ENCODE peak calls at places on chromosomes 12 and 14, in eight cellular contexts. One of them, this sample, is unnamed.

GRCh38 chr12:122917508-122918227 is 21.7 kb upstream of the VPS37B start:
- DNase-seq in T-helper 17 cell: no peak
- DNase-seq in progenitor cell of endocrine pancreas: no peak
- DNase-seq in stimulated activated CD4-positive, alpha-beta T cell treated with anti-CD3 and anti-CD28 coated beads, TNF-alpha, amount 100 ng/mL, for 1 hour: no peak
- DNase-seq in iris pigment epithelial cell: peak; percentile 41
- DNase-seq in psoas muscle: peak; percentile 33
- DNase-seq in AG09319: peak; percentile 36
- DNase-seq in dermis microvascular lymphatic vessel endothelial cell: no peak
- DNase-seq in this sample: no peak

GRCh38 chr14:54168489-54168888 is 211.9 kb upstream of the BMP4 start:
- DNase-seq in progenitor cell of endocrine pancreas: no peak
- DNase-seq in dermis microvascular lymphatic vessel endothelial cell: no peak
- DNase-seq in stimulated activated CD4-positive, alpha-beta T cell treated with anti-CD3 and anti-CD28 coated beads, TNF-alpha, amount 100 ng/mL, for 1 hour: no peak
- DNase-seq in T-helper 17 cell: no peak
- DNase-seq in psoas muscle: no peak
- DNase-seq in iris pigment epithelial cell: no peak
- DNase-seq in AG09319: no peak
- DNase-seq in this sample: no peak

GRCh38 chr14:35991356-35991755 is 165.2 kb downstream of the BRMS1L start:
- DNase-seq in psoas muscle: no peak
- DNase-seq in progenitor cell of endocrine pancreas: no peak
- DNase-seq in stimulated activated CD4-positive, alpha-beta T cell treated with anti-CD3 and anti-CD28 coated beads, TNF-alpha, amount 100 ng/mL, for 1 hour: no peak
- DNase-seq in iris pigment epithelial cell: no peak
- DNase-seq in AG09319: no peak
- DNase-seq in dermis microvascular lymphatic vessel endothelial cell: no peak
- DNase-seq in T-helper 17 cell: no peak
- DNase-seq in this sample: no peak

GRCh38 chr12:54162741-54163140 is 26.0 kb downstream of the SMUG1 start:
- DNase-seq in iris pigment epithelial cell: no peak
- DNase-seq in stimulated activated CD4-positive, alpha-beta T cell treated with anti-CD3 and anti-CD28 coated beads, TNF-alpha, amount 100 ng/mL, for 1 hour: no peak
- DNase-seq in dermis microvascular lymphatic vessel endothelial cell: no peak
- DNase-seq in T-helper 17 cell: no peak
- DNase-seq in progenitor cell of endocrine pancreas: no peak
- DNase-seq in psoas muscle: no peak
- DNase-seq in AG09319: no peak
- DNase-seq in this sample: no peak

GRCh38 chr14:59511916-59512530 is 27.7 kb downstream of the JKAMP start:
- DNase-seq in progenitor cell of endocrine pancreas: peak; percentile 26
- DNase-seq in iris pigment epithelial cell: no peak
- DNase-seq in stimulated activated CD4-positive, alpha-beta T cell treated with anti-CD3 and anti-CD28 coated beads, TNF-alpha, amount 100 ng/mL, for 1 hour: no peak
- DNase-seq in T-helper 17 cell: no peak
- DNase-seq in dermis microvascular lymphatic vessel endothelial cell: no peak
- DNase-seq in AG09319: no peak
- DNase-seq in psoas muscle: no peak
- DNase-seq in this sample: no peak

GRCh38 chr12:91854725-91855124 is 290.9 kb downstream of the BTG1 start:
- DNase-seq in psoas muscle: no peak
- DNase-seq in AG09319: no peak
- DNase-seq in T-helper 17 cell: no peak
- DNase-seq in dermis microvascular lymphatic vessel endothelial cell: no peak
- DNase-seq in stimulated activated CD4-positive, alpha-beta T cell treated with anti-CD3 and anti-CD28 coated beads, TNF-alpha, amount 100 ng/mL, for 1 hour: no peak
- DNase-seq in iris pigment epithelial cell: peak; percentile 77
- DNase-seq in progenitor cell of endocrine pancreas: no peak
- DNase-seq in this sample: no peak

GRCh38 chr12:132152921-132153321 is 8.7 kb downstream of the NOC4L start:
- DNase-seq in T-helper 17 cell: peak; percentile 10
- DNase-seq in stimulated activated CD4-positive, alpha-beta T cell treated with anti-CD3 and anti-CD28 coated beads, TNF-alpha, amount 100 ng/mL, for 1 hour: no peak
- DNase-seq in iris pigment epithelial cell: no peak
- DNase-seq in progenitor cell of endocrine pancreas: no peak
- DNase-seq in psoas muscle: peak; percentile 12
- DNase-seq in dermis microvascular lymphatic vessel endothelial cell: no peak
- DNase-seq in AG09319: no peak
- DNase-seq in this sample: no peak

GRCh38 chr12:74985986-74986319 is 223.7 kb downstream of the KCNC2 start:
- DNase-seq in AG09319: no peak
- DNase-seq in T-helper 17 cell: no peak
- DNase-seq in stimulated activated CD4-positive, alpha-beta T cell treated with anti-CD3 and anti-CD28 coated beads, TNF-alpha, amount 100 ng/mL, for 1 hour: no peak
- DNase-seq in psoas muscle: no peak
- DNase-seq in progenitor cell of endocrine pancreas: no peak
- DNase-seq in iris pigment epithelial cell: no peak
- DNase-seq in dermis microvascular lymphatic vessel endothelial cell: no peak
- DNase-seq in this sample: no peak

GRCh38 chr12:72493390-72493789 is 221.2 kb downstream of the TRHDE start:
- DNase-seq in T-helper 17 cell: no peak
- DNase-seq in stimulated activated CD4-positive, alpha-beta T cell treated with anti-CD3 and anti-CD28 coated beads, TNF-alpha, amount 100 ng/mL, for 1 hour: no peak
- DNase-seq in iris pigment epithelial cell: peak; percentile 50
- DNase-seq in AG09319: no peak
- DNase-seq in psoas muscle: no peak
- DNase-seq in progenitor cell of endocrine pancreas: no peak
- DNase-seq in dermis microvascular lymphatic vessel endothelial cell: no peak
- DNase-seq in this sample: no peak

GRCh38 chr12:104313568-104314241 is 10.2 kb downstream of the EID3 start:
- DNase-seq in progenitor cell of endocrine pancreas: no peak
- DNase-seq in stimulated activated CD4-positive, alpha-beta T cell treated with anti-CD3 and anti-CD28 coated beads, TNF-alpha, amount 100 ng/mL, for 1 hour: no peak
- DNase-seq in AG09319: no peak
- DNase-seq in T-helper 17 cell: no peak
- DNase-seq in dermis microvascular lymphatic vessel endothelial cell: no peak
- DNase-seq in iris pigment epithelial cell: no peak
- DNase-seq in psoas muscle: no peak
- DNase-seq in this sample: no peak

GRCh38 chr12:119594772-119595445 is 1.3 kb downstream of the TMEM233 start:
- DNase-seq in psoas muscle: peak; percentile 81
- DNase-seq in progenitor cell of endocrine pancreas: peak; percentile 10
- DNase-seq in AG09319: no peak
- DNase-seq in iris pigment epithelial cell: peak; percentile 28
- DNase-seq in dermis microvascular lymphatic vessel endothelial cell: no peak
- DNase-seq in stimulated activated CD4-positive, alpha-beta T cell treated with anti-CD3 and anti-CD28 coated beads, TNF-alpha, amount 100 ng/mL, for 1 hour: no peak
- DNase-seq in T-helper 17 cell: no peak
- DNase-seq in this sample: no peak

GRCh38 chr14:101563352-101563653 is 2.0 kb downstream of the DIO3 start:
- DNase-seq in stimulated activated CD4-positive, alpha-beta T cell treated with anti-CD3 and anti-CD28 coated beads, TNF-alpha, amount 100 ng/mL, for 1 hour: no peak
- DNase-seq in AG09319: no peak
- DNase-seq in iris pigment epithelial cell: no peak
- DNase-seq in progenitor cell of endocrine pancreas: no peak
- DNase-seq in psoas muscle: no peak
- DNase-seq in dermis microvascular lymphatic vessel endothelial cell: no peak
- DNase-seq in T-helper 17 cell: no peak
- DNase-seq in this sample: no peak

GRCh38 chr14:35300228-35300627 is 8.0 kb downstream of the PSMA6 start:
- DNase-seq in iris pigment epithelial cell: no peak
- DNase-seq in AG09319: no peak
- DNase-seq in stimulated activated CD4-positive, alpha-beta T cell treated with anti-CD3 and anti-CD28 coated beads, TNF-alpha, amount 100 ng/mL, for 1 hour: no peak
- DNase-seq in T-helper 17 cell: no peak
- DNase-seq in progenitor cell of endocrine pancreas: no peak
- DNase-seq in dermis microvascular lymphatic vessel endothelial cell: no peak
- DNase-seq in psoas muscle: no peak
- DNase-seq in this sample: no peak

GRCh38 chr12:117214797-117215196 is 24.5 kb upstream of the FBXO21 start:
- DNase-seq in stimulated activated CD4-positive, alpha-beta T cell treated with anti-CD3 and anti-CD28 coated beads, TNF-alpha, amount 100 ng/mL, for 1 hour: no peak
- DNase-seq in dermis microvascular lymphatic vessel endothelial cell: no peak
- DNase-seq in psoas muscle: no peak
- DNase-seq in iris pigment epithelial cell: no peak
- DNase-seq in AG09319: no peak
- DNase-seq in progenitor cell of endocrine pancreas: no peak
- DNase-seq in T-helper 17 cell: no peak
- DNase-seq in this sample: no peak

GRCh38 chr12:85662209-85662607 is 174.0 kb downstream of the RASSF9 start:
- DNase-seq in dermis microvascular lymphatic vessel endothelial cell: no peak
- DNase-seq in iris pigment epithelial cell: no peak
- DNase-seq in progenitor cell of endocrine pancreas: no peak
- DNase-seq in psoas muscle: no peak
- DNase-seq in AG09319: no peak
- DNase-seq in T-helper 17 cell: no peak
- DNase-seq in stimulated activated CD4-positive, alpha-beta T cell treated with anti-CD3 and anti-CD28 coated beads, TNF-alpha, amount 100 ng/mL, for 1 hour: no peak
- DNase-seq in this sample: no peak

GRCh38 chr12:21615441-21615840 is 10.8 kb upstream of the GYS2 start:
- DNase-seq in iris pigment epithelial cell: peak; percentile 52
- DNase-seq in T-helper 17 cell: no peak
- DNase-seq in psoas muscle: no peak
- DNase-seq in AG09319: no peak
- DNase-seq in dermis microvascular lymphatic vessel endothelial cell: peak; percentile 37
- DNase-seq in stimulated activated CD4-positive, alpha-beta T cell treated with anti-CD3 and anti-CD28 coated beads, TNF-alpha, amount 100 ng/mL, for 1 hour: no peak
- DNase-seq in progenitor cell of endocrine pancreas: no peak
- DNase-seq in this sample: no peak

GRCh38 chr14:87461704-87462103 is 531.3 kb downstream of the GALC start:
- DNase-seq in stimulated activated CD4-positive, alpha-beta T cell treated with anti-CD3 and anti-CD28 coated beads, TNF-alpha, amount 100 ng/mL, for 1 hour: no peak
- DNase-seq in T-helper 17 cell: no peak
- DNase-seq in psoas muscle: no peak
- DNase-seq in progenitor cell of endocrine pancreas: no peak
- DNase-seq in dermis microvascular lymphatic vessel endothelial cell: no peak
- DNase-seq in iris pigment epithelial cell: no peak
- DNase-seq in AG09319: no peak
- DNase-seq in this sample: no peak

GRCh38 chr12:79414252-79414651 is 276.5 kb downstream of the PAWR start:
- DNase-seq in AG09319: no peak
- DNase-seq in progenitor cell of endocrine pancreas: no peak
- DNase-seq in dermis microvascular lymphatic vessel endothelial cell: no peak
- DNase-seq in T-helper 17 cell: no peak
- DNase-seq in iris pigment epithelial cell: no peak
- DNase-seq in stimulated activated CD4-positive, alpha-beta T cell treated with anti-CD3 and anti-CD28 coated beads, TNF-alpha, amount 100 ng/mL, for 1 hour: no peak
- DNase-seq in psoas muscle: no peak
- DNase-seq in this sample: no peak

GRCh38 chr14:55411426-55412389 is at the start of gene ATG14:
- DNase-seq in iris pigment epithelial cell: peak; percentile 80
- DNase-seq in dermis microvascular lymphatic vessel endothelial cell: peak; percentile 70
- DNase-seq in psoas muscle: peak; percentile 87
- DNase-seq in progenitor cell of endocrine pancreas: peak; percentile 81
- DNase-seq in stimulated activated CD4-positive, alpha-beta T cell treated with anti-CD3 and anti-CD28 coated beads, TNF-alpha, amount 100 ng/mL, for 1 hour: peak; percentile 35
- DNase-seq in T-helper 17 cell: peak; percentile 55
- DNase-seq in AG09319: peak; percentile 39
- DNase-seq in this sample: peak; percentile 86

GRCh38 chr12:38555620-38556596 is 239.3 kb downstream of the ALG10B start:
- DNase-seq in AG09319: no peak
- DNase-seq in T-helper 17 cell: no peak
- DNase-seq in psoas muscle: no peak
- DNase-seq in stimulated activated CD4-positive, alpha-beta T cell treated with anti-CD3 and anti-CD28 coated beads, TNF-alpha, amount 100 ng/mL, for 1 hour: no peak
- DNase-seq in progenitor cell of endocrine pancreas: no peak
- DNase-seq in dermis microvascular lymphatic vessel endothelial cell: no peak
- DNase-seq in iris pigment epithelial cell: no peak
- DNase-seq in this sample: peak; percentile 27

GRCh38 chr14:54805521-54806322 is 96.9 kb downstream of the GCH1 start:
- DNase-seq in dermis microvascular lymphatic vessel endothelial cell: peak; percentile 54
- DNase-seq in stimulated activated CD4-positive, alpha-beta T cell treated with anti-CD3 and anti-CD28 coated beads, TNF-alpha, amount 100 ng/mL, for 1 hour: peak; percentile 25
- DNase-seq in AG09319: peak; percentile 52
- DNase-seq in psoas muscle: peak; percentile 85
- DNase-seq in T-helper 17 cell: peak; percentile 56
- DNase-seq in iris pigment epithelial cell: peak; percentile 74
- DNase-seq in progenitor cell of endocrine pancreas: peak; percentile 77
- DNase-seq in this sample: peak; percentile 26

This sample was measured in HL-60.